ENCODE peak calls at places on chromosomes 16 and 17, in eight cellular contexts. I, Z, L, A, M, N, J and G are unnamed samples.

GRCh38 chr16:27461483-27462171 is 59.7 kb downstream of the IL21R start:
- DNase-seq in I (no peak), Z (peak; percentile 85), L (peak; percentile 46), A (no peak), M (no peak), N (no peak), J (no peak), G (no peak)

GRCh38 chr17:56593073-56593740 is at the start of gene NOG:
- DNase-seq in I (no peak), Z (peak; percentile 96), L (peak; percentile 70), A (no peak), M (peak; percentile 81), N (peak; percentile 31), J (peak; percentile 69), G (peak; percentile 36)

GRCh38 chr17:59488805-59489204 is 76.6 kb upstream of the DHX40 start:
- DNase-seq in I (no peak), Z (no peak), L (no peak), A (no peak), M (no peak), N (no peak), J (no peak), G (no peak)

GRCh38 chr16:59201160-59201559 is 467.0 kb upstream of the GOT2 start:
- DNase-seq in I (no peak), Z (no peak), L (no peak), A (no peak), M (no peak), N (no peak), J (no peak), G (no peak)

GRCh38 chr16:48887646-48888045 is 277.7 kb upstream of the N4BP1 start:
- DNase-seq in I (no peak), Z (no peak), L (no peak), A (no peak), M (no peak), N (no peak), J (no peak), G (no peak)

GRCh38 chr16:6643083-6643686 is 689.5 kb upstream of the RBFOX1 start:
- DNase-seq in I (peak; percentile 69), Z (no peak), L (peak; percentile 71), A (no peak), M (peak; percentile 48), N (peak; percentile 44), J (no peak), G (peak; percentile 25)

GRCh38 chr17:32496348-32497078 is 9.7 kb downstream of the CDK5R1 start:
- DNase-seq in I (peak; percentile 75), Z (peak; percentile 99), L (no peak), A (no peak), M (peak; percentile 57), N (no peak), J (no peak), G (no peak)

GRCh38 chr17:81400939-81401726 is 5.9 kb downstream of the BAHCC1 start:
- DNase-seq in I (no peak), Z (peak; percentile 93), L (no peak), A (no peak), M (no peak), N (no peak), J (peak; percentile 59), G (no peak)

GRCh38 chr16:81457326-81458133 is 12.9 kb downstream of the CMIP start:
- DNase-seq in I (peak; percentile 42), Z (peak; percentile 99), L (no peak), A (peak; percentile 35), M (no peak), N (no peak), J (no peak), G (no peak)

GRCh38 chr17:81948635-81949378 is 1.8 kb upstream of the MYADML2 start:
- DNase-seq in I (no peak), Z (no peak), L (no peak), A (no peak), M (no peak), N (no peak), J (no peak), G (peak; percentile 41)

GRCh38 chr16:2825899-2826298 is 4.2 kb upstream of the ZG16B start:
- DNase-seq in I (no peak), Z (no peak), L (no peak), A (no peak), M (no peak), N (no peak), J (no peak), G (no peak)

GRCh38 chr16:2768403-2769089 is 8.5 kb downstream of the ELOB start:
- DNase-seq in I (no peak), Z (peak; percentile 82), L (no peak), A (no peak), M (no peak), N (no peak), J (no peak), G (no peak)

GRCh38 chr17:77831497-77832179 is 126.9 kb upstream of the TNRC6C start:
- DNase-seq in I (peak; percentile 92), Z (peak; percentile 98), L (no peak), A (peak; percentile 77), M (no peak), N (no peak), J (no peak), G (peak; percentile 49)

GRCh38 chr17:35728551-35728950 is 2.9 kb upstream of the RASL10B start:
- DNase-seq in I (no peak), Z (no peak), L (no peak), A (no peak), M (no peak), N (no peak), J (no peak), G (no peak)

GRCh38 chr16:71421911-71422310 is 19.9 kb downstream of the TLE7 start:
- DNase-seq in I (peak; percentile 5), Z (peak; percentile 72), L (peak; percentile 14), A (no peak), M (peak; percentile 16), N (no peak), J (no peak), G (peak; percentile 40)

GRCh38 chr17:32862940-32863339 is 14.0 kb downstream of the MYO1D start:
- DNase-seq in I (no peak), Z (no peak), L (no peak), A (no peak), M (no peak), N (no peak), J (no peak), G (no peak)

GRCh38 chr17:30958187-30958586 is 12.7 kb upstream of the RNF135 start:
- DNase-seq in I (no peak), Z (no peak), L (no peak), A (no peak), M (no peak), N (no peak), J (peak; percentile 38), G (no peak)

GRCh38 chr17:50779747-50780363 is 12.5 kb upstream of the ANKRD40CL start:
- DNase-seq in I (no peak), Z (no peak), L (no peak), A (no peak), M (no peak), N (no peak), J (no peak), G (no peak)
- TF ChIP-seq CTCF in I (no peak), Z (no peak), L (no peak), A (no peak), M (no peak), N (no peak), J (no peak), G (no peak)

GRCh38 chr16:56851671-56852400 is 13.2 kb upstream of the SLC12A3 start:
- DNase-seq in I (peak; percentile 43), Z (no peak), L (no peak), A (no peak), M (no peak), N (no peak), J (no peak), G (no peak)
- TF ChIP-seq CTCF in I (peak; percentile 79), Z (peak; percentile 68), L (peak; percentile 33), A (peak; percentile 62), M (peak; percentile 62), N (peak; percentile 53), J (no peak), G (peak; percentile 47)

GRCh38 chr17:27419156-27419555 is 37.1 kb upstream of the KSR1 start:
- DNase-seq in I (no peak), Z (no peak), L (no peak), A (no peak), M (no peak), N (no peak), J (no peak), G (no peak)

GRCh38 chr17:27418366-27418615 is 38.0 kb upstream of the KSR1 start:
- DNase-seq in I (no peak), Z (no peak), L (no peak), A (no peak), M (no peak), N (no peak), J (no peak), G (no peak)

GRCh38 chr17:27415090-27415795 is 41.0 kb upstream of the KSR1 start:
- DNase-seq in I (no peak), Z (no peak), L (no peak), A (no peak), M (no peak), N (no peak), J (no peak), G (no peak)

GRCh38 chr17:27420211-27420950 is 35.9 kb upstream of the KSR1 start:
- DNase-seq in I (no peak), Z (no peak), L (no peak), A (no peak), M (no peak), N (no peak), J (no peak), G (no peak)

GRCh38 chr17:27417596-27418365 is 38.5 kb upstream of the KSR1 start:
- DNase-seq in I (no peak), Z (no peak), L (no peak), A (no peak), M (no peak), N (no peak), J (no peak), G (no peak)
- TF ChIP-seq CTCF in I (no peak), Z (no peak), L (no peak), A (no peak), M (no peak), N (no peak), J (no peak), G (no peak)

DNA sequence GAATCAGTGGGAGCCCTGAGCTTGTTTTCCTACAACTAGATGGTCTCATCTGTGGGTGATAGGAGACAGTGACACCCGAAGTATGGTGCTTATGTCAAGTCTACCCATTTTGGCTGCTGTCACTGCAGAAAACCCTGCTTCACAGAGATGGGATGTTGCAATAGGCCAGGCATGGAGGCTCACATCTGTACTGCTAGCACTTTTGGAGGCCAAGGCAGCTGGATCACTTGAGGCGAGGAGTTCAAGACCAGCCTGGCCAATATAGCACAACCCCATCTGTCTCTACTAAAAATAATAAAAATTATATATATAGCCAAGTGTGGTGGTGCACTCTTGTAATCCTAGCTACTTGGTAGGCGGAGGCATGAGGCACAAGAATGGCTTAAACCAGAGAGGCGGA is 2.3 kb upstream of the HERPUD1 start:
- DNase-seq in I (no peak), Z (no peak), L (no peak), A (no peak), M (no peak), N (no peak), J (no peak), G (no peak)
- TF ChIP-seq CTCF in I (no peak), Z (no peak), L (no peak), A (no peak), M (no peak), N (no peak), J (no peak), G (no peak)

GRCh38 chr17:47733047-47733413 is at the start of gene TBX21:
- DNase-seq in I (no peak), Z (peak; percentile 87), L (peak; percentile 89), A (no peak), M (peak; percentile 94), N (peak; percentile 56), J (peak; percentile 92), G (peak; percentile 90)
- TF ChIP-seq CTCF in I (peak; percentile 33), Z (no peak), L (peak; percentile 28), A (peak; percentile 28), M (peak; percentile 19), N (peak; percentile 34), J (peak; percentile 56), G (peak; percentile 38)